ENCODE peak calls at places on chromosomes 13 and 19, in five cellular contexts. One of them, this sample, is unnamed.

GRCh38 chr19:33830264-33830663 is 33.6 kb downstream of the KCTD15 start:
- DNase-seq in endodermal cell: no peak
- DNase-seq in ureter: no peak
- DNase-seq in hepatic stellate cell: no peak
- DNase-seq in NCI-H1105: no peak
- DNase-seq in this sample: no peak

GRCh38 chr19:14563590-14563926 is 8.3 kb downstream of the NDUFB7 start:
- DNase-seq in endodermal cell: no peak
- DNase-seq in ureter: no peak
- DNase-seq in hepatic stellate cell: no peak
- DNase-seq in NCI-H1105: no peak
- DNase-seq in this sample: no peak

GRCh38 chr13:28609936-28610335 is 49.0 kb upstream of the POMP start:
- DNase-seq in endodermal cell: no peak
- DNase-seq in ureter: no peak
- DNase-seq in hepatic stellate cell: peak
- DNase-seq in NCI-H1105: no peak
- DNase-seq in this sample: no peak

GRCh38 chr19:51387924-51388389 is at the start of gene LIM2:
- DNase-seq in endodermal cell: no peak
- DNase-seq in ureter: no peak
- DNase-seq in hepatic stellate cell: no peak
- DNase-seq in NCI-H1105: no peak
- DNase-seq in this sample: no peak

GRCh38 chr19:15448778-15449619 is 757 bp downstream of the WIZ start:
- DNase-seq in endodermal cell: peak
- DNase-seq in ureter: no peak
- DNase-seq in hepatic stellate cell: no peak
- DNase-seq in NCI-H1105: no peak
- DNase-seq in this sample: peak

GRCh38 chr19:43412441-43412840 is 2.2 kb upstream of the TEX101 start:
- DNase-seq in endodermal cell: no peak
- DNase-seq in ureter: no peak
- DNase-seq in hepatic stellate cell: no peak
- DNase-seq in NCI-H1105: no peak
- DNase-seq in this sample: no peak

GRCh38 chr19:57776764-57777296 is 7.4 kb downstream of the ZNF586 start:
- DNase-seq in endodermal cell: no peak
- DNase-seq in ureter: no peak
- DNase-seq in hepatic stellate cell: no peak
- DNase-seq in NCI-H1105: no peak
- DNase-seq in this sample: no peak

GRCh38 chr13:109162248-109163051 is 533.0 kb downstream of the MYO16 start:
- DNase-seq in endodermal cell: no peak
- DNase-seq in ureter: no peak
- DNase-seq in hepatic stellate cell: no peak
- DNase-seq in NCI-H1105: no peak
- DNase-seq in this sample: no peak

GRCh38 chr13:87889241-87889640 is 218.1 kb downstream of the SLITRK5 start:
- DNase-seq in endodermal cell: no peak
- DNase-seq in ureter: no peak
- DNase-seq in hepatic stellate cell: no peak
- DNase-seq in NCI-H1105: peak
- DNase-seq in this sample: no peak

GRCh38 chr19:39512964-39513363 is 2.0 kb upstream of the SELENOV start:
- DNase-seq in endodermal cell: no peak
- DNase-seq in ureter: no peak
- DNase-seq in hepatic stellate cell: no peak
- DNase-seq in NCI-H1105: no peak
- DNase-seq in this sample: no peak

GRCh38 chr13:66977156-66977555 is 253.0 kb downstream of the PCDH9 start:
- DNase-seq in endodermal cell: no peak
- DNase-seq in ureter: no peak
- DNase-seq in hepatic stellate cell: no peak
- DNase-seq in NCI-H1105: no peak
- DNase-seq in this sample: no peak

GRCh38 chr19:18193388-18194207 is 580 bp downstream of the MPV17L2 start:
- DNase-seq in endodermal cell: peak
- DNase-seq in ureter: no peak
- DNase-seq in hepatic stellate cell: no peak
- DNase-seq in NCI-H1105: no peak
- DNase-seq in this sample: no peak

GRCh38 chr19:34306213-34306661 is 51.9 kb downstream of the GARRE1 start:
- DNase-seq in endodermal cell: no peak
- DNase-seq in ureter: no peak
- DNase-seq in hepatic stellate cell: no peak
- DNase-seq in NCI-H1105: no peak
- DNase-seq in this sample: no peak

GRCh38 chr19:42270346-42271044 is 1.4 kb downstream of the CIC start:
- DNase-seq in endodermal cell: no peak
- DNase-seq in ureter: peak
- DNase-seq in hepatic stellate cell: peak
- DNase-seq in NCI-H1105: no peak
- DNase-seq in this sample: no peak

This sample was measured in GM23338.